ENCODE peak calls at places on chromosomes 7 and 10, in eight cellular contexts. U is body of pancreas, R is ovary, Z is breast epithelium, S is tibial nerve, I is heart left ventricle, N is HCT116, V is right lobe of liver. P is an unnamed sample.
A peak's percentile ranks its signal among the peaks of the same experiment; 100 is the strongest.

GRCh38 chr10:69505636-69506318 is 54.5 kb downstream of the TSPAN15 start:
- DNase-seq in Z (no peak), N (no peak), V (no peak), S (no peak), U (no peak), I (no peak), R (no peak), P (peak; percentile 63)

GRCh38 chr7:90401989-90402388 is 1.3 kb upstream of the CLDN12 start:
- DNase-seq in N (no peak), R (no peak), I (no peak), S (no peak), V (no peak), U (no peak), Z (no peak), P (no peak)

GRCh38 chr7:12821746-12822145 is 134.3 kb downstream of the ARL4A start:
- DNase-seq in I (no peak), S (no peak), R (no peak), Z (no peak), U (no peak), V (no peak), N (no peak), P (no peak)

GRCh38 chr7:134328900-134329299 is 12.2 kb upstream of the SLC35B4 start:
- DNase-seq in N (no peak), Z (no peak), S (no peak), V (no peak), I (no peak), R (no peak), U (no peak), P (no peak)

GRCh38 chr10:35834916-35835499 is 192.9 kb upstream of the FZD8 start:
- DNase-seq in V (no peak), R (no peak), Z (no peak), N (no peak), I (no peak), S (no peak), U (no peak), P (no peak)

GRCh38 chr7:72211175-72211574 is 201.0 kb downstream of the CALN1 start:
- DNase-seq in U (no peak), V (no peak), I (no peak), N (no peak), Z (no peak), R (no peak), S (no peak), P (no peak)

GRCh38 chr7:98745722-98746318 is 124.0 kb downstream of the TMEM130 start:
- DNase-seq in I (peak; percentile 36), R (no peak), S (peak; percentile 9), N (peak; percentile 57), U (peak; percentile 87), V (peak; percentile 81), Z (no peak), P (no peak)

GRCh38 chr7:144824360-144824759 is 11.5 kb downstream of the TPK1 start:
- DNase-seq in Z (no peak), R (no peak), I (no peak), U (no peak), N (no peak), S (no peak), V (no peak), P (no peak)

GRCh38 chr7:26555971-26556830 is 264.5 kb downstream of the SNX10 start:
- DNase-seq in U (no peak), Z (no peak), R (no peak), S (no peak), I (no peak), N (no peak), V (no peak), P (no peak)

GRCh38 chr10:69344591-69345244 is 66.4 kb downstream of the HK1 start:
- DNase-seq in S (no peak), N (no peak), V (no peak), I (no peak), R (no peak), Z (no peak), U (no peak), P (no peak)

GRCh38 chr7:51346136-51346535 is 29.5 kb upstream of the COBL start:
- DNase-seq in V (no peak), U (no peak), R (no peak), I (no peak), Z (no peak), N (no peak), S (no peak), P (no peak)

GRCh38 chr7:107528461-107528860 is 35.3 kb downstream of the COG5 start:
- DNase-seq in I (no peak), U (no peak), Z (no peak), V (no peak), R (no peak), S (no peak), N (no peak), P (no peak)

GRCh38 chr10:29608062-29608461 is 26.7 kb downstream of the SVIL start:
- DNase-seq in R (no peak), V (no peak), I (peak; percentile 66), Z (no peak), U (no peak), N (no peak), S (no peak), P (peak; percentile 68)

GRCh38 chr10:56596257-56596656 is 235.2 kb upstream of the ZWINT start:
- DNase-seq in Z (no peak), R (no peak), N (no peak), I (no peak), U (no peak), S (no peak), V (no peak), P (no peak)

GRCh38 chr10:124701881-124702656 is 42.1 kb downstream of the FAM53B start:
- DNase-seq in I (peak; percentile 58), S (no peak), V (no peak), U (no peak), Z (no peak), R (peak; percentile 91), N (no peak), P (no peak)

GRCh38 chr7:118324790-118325449 is 100.4 kb downstream of the ANKRD7 start:
- DNase-seq in S (no peak), N (no peak), R (no peak), U (no peak), V (no peak), Z (no peak), I (no peak), P (no peak)

GRCh38 chr7:21617916-21618390 is 75.1 kb downstream of the DNAH11 start:
- DNase-seq in I (peak; percentile 42), U (peak; percentile 46), V (peak; percentile 93), R (peak; percentile 50), N (no peak), Z (no peak), S (peak; percentile 36), P (peak; percentile 85)

GRCh38 chr7:34501161-34501560 is 156.9 kb upstream of the NPSR1 start:
- DNase-seq in Z (no peak), N (no peak), I (no peak), U (no peak), V (no peak), S (no peak), R (no peak), P (no peak)

GRCh38 chr10:68562666-68563522 is 2.8 kb downstream of the TET1 start:
- DNase-seq in R (no peak), S (peak; percentile 17), V (no peak), U (no peak), Z (no peak), N (no peak), I (no peak), P (no peak)

GRCh38 chr7:127588019-127588696 is at the start of gene ARF5:
- DNase-seq in S (peak; percentile 78), R (peak; percentile 96), I (peak; percentile 89), U (peak; percentile 93), V (peak; percentile 95), N (peak; percentile 49), Z (peak; percentile 86), P (peak; percentile 95)
- TF ChIP-seq POLR2A in S (peak; percentile 28), R (peak; percentile 57), I (peak; percentile 78), U (peak; percentile 75), V (peak; percentile 67), N (peak; percentile 20), Z (no peak), P (peak; percentile 65)

GRCh38 chr7:30321992-30322637 is 37.7 kb downstream of the ZNRF2 start:
- DNase-seq in S (peak; percentile 42), Z (no peak), V (no peak), U (no peak), I (no peak), N (no peak), R (no peak), P (no peak)
- TF ChIP-seq POLR2A in S (no peak), Z (no peak), V (no peak), U (no peak), I (no peak), N (no peak), R (no peak), P (no peak)

DNA sequence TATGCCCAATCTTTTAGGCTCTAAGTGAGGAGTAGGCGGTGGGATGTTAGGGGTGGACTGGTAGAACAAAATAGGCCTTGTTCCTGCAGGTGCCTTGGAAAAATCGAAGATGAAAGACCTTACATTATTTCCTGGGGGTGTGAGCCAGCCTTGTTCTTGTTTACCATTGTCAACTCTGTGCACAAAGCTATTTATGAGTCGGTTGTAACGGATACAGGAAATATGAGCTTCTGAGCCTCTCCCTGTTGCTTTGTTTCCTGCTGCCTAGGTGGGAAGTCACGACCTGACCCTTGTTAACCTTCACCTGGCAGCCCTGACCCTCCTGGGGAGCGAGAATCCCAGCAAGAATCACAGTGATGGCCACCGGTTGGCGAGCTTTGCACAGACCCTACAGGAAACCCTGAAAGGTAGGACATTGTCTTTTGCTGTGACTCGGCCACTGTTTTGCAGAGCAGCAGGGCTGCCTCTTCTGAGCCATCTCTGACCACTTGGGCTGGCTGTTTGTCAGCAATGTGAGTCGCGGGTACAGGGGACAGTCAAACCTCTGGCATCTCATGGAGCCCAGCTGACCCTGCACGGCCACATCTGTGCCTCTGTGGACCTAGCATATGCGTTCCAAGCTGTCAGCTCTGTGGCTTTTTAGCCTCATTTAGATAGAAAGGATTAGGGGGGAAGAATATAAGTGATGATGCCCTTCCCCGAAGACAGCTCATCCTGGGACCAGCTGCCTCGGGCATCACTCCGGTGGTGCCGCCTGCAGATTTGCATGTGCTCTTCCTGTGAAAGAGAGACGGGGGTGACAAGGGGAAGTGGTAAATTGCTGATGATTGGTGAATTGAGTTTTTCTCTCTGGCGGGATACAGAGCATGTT is 102.1 kb upstream of the ANLN start:
- DNase-seq in S (no peak), I (no peak), V (no peak), R (no peak), Z (no peak), U (no peak), N (no peak), P (no peak)
- TF ChIP-seq POLR2A in S (no peak), I (no peak), V (no peak), R (no peak), Z (no peak), U (no peak), N (no peak), P (no peak)

DNA sequence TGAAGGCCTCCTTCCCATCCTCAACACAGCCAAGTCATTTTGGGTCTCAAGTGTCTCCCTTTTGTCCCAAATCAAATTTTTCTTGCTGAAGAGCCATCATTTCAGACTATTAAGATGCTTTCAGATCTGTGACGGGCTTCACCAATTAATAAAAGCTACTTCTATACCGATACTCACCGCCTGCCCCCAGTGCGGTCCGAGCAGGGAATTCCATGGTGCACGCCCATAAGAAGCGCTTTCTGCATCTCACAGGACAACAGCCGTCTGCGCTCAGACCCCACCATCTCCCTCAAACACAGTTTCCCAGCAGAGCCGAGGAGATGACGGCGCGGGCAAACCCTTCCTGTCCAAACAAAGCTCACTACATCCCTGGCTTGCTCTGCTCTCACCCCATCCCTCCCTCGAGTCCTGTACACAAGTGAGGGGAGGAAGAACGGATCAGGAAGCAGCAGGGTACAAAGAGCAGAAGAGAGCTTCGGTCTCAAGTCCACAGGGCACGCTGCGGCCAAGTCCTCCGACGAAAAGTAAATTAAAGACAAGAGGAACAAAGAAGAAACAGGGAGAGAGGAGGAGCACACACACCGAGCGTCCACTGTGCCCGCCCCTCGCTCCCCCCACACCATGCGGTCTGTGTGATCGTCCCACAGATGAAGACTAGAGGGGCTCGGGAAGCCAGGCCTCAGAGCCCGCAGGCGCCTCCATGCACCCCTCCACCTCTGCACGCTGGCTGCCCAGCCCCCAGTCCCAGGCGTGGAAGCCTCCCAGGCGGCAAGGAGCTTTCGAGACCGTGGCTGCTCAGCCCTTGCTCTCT is 122.0 kb downstream of the MAD1L1 start:
- DNase-seq in R (no peak), V (no peak), N (no peak), I (no peak), U (no peak), S (no peak), Z (no peak), P (no peak)
- TF ChIP-seq POLR2A in R (no peak), V (no peak), N (no peak), I (no peak), U (no peak), S (no peak), Z (no peak), P (no peak)